ENCODE peak calls at places on chromosomes 12 and 14, in eight cellular contexts. One of them, this sample, is unnamed.

GRCh38 chr14:50038398-50039119 is 77.8 kb downstream of the VCPKMT start:
- DNase-seq in breast epithelium: no peak
- DNase-seq in CD8-positive, alpha-beta T cell: no peak
- DNase-seq in progenitor cell of endocrine pancreas: no peak
- DNase-seq in left ventricle myocardium superior: no peak
- DNase-seq in nephron progenitor cell: no peak
- DNase-seq in neural crest cell: no peak
- DNase-seq in HL-60: peak
- DNase-seq in this sample: no peak

GRCh38 chr12:132081423-132081822 is 62.7 kb downstream of the DDX51 start:
- DNase-seq in HL-60: no peak
- DNase-seq in nephron progenitor cell: no peak
- DNase-seq in breast epithelium: no peak
- DNase-seq in neural crest cell: no peak
- DNase-seq in left ventricle myocardium superior: no peak
- DNase-seq in CD8-positive, alpha-beta T cell: no peak
- DNase-seq in progenitor cell of endocrine pancreas: no peak
- DNase-seq in this sample: no peak

GRCh38 chr12:94980577-94980976 is 22.9 kb downstream of the NDUFA12 start:
- DNase-seq in breast epithelium: no peak
- DNase-seq in CD8-positive, alpha-beta T cell: no peak
- DNase-seq in neural crest cell: no peak
- DNase-seq in progenitor cell of endocrine pancreas: no peak
- DNase-seq in HL-60: no peak
- DNase-seq in nephron progenitor cell: no peak
- DNase-seq in left ventricle myocardium superior: no peak
- DNase-seq in this sample: no peak

GRCh38 chr12:46303039-46303666 is 34.3 kb upstream of the SLC38A1 start:
- DNase-seq in neural crest cell: no peak
- DNase-seq in breast epithelium: no peak
- DNase-seq in HL-60: peak
- DNase-seq in left ventricle myocardium superior: no peak
- DNase-seq in nephron progenitor cell: no peak
- DNase-seq in CD8-positive, alpha-beta T cell: peak
- DNase-seq in progenitor cell of endocrine pancreas: no peak
- DNase-seq in this sample: no peak

GRCh38 chr12:42468341-42468821 is 121.2 kb downstream of the PRICKLE1 start:
- DNase-seq in breast epithelium: no peak
- DNase-seq in neural crest cell: no peak
- DNase-seq in CD8-positive, alpha-beta T cell: no peak
- DNase-seq in HL-60: no peak
- DNase-seq in nephron progenitor cell: no peak
- DNase-seq in left ventricle myocardium superior: peak
- DNase-seq in progenitor cell of endocrine pancreas: no peak
- DNase-seq in this sample: no peak

GRCh38 chr12:30437044-30437443 is 258.6 kb downstream of the IPO8 start:
- DNase-seq in breast epithelium: no peak
- DNase-seq in progenitor cell of endocrine pancreas: no peak
- DNase-seq in HL-60: no peak
- DNase-seq in left ventricle myocardium superior: no peak
- DNase-seq in CD8-positive, alpha-beta T cell: no peak
- DNase-seq in neural crest cell: no peak
- DNase-seq in nephron progenitor cell: no peak
- DNase-seq in this sample: no peak

GRCh38 chr14:70909788-70910614 is 2.7 kb downstream of the PCNX1 start:
- DNase-seq in left ventricle myocardium superior: no peak
- DNase-seq in HL-60: peak
- DNase-seq in neural crest cell: no peak
- DNase-seq in progenitor cell of endocrine pancreas: no peak
- DNase-seq in breast epithelium: no peak
- DNase-seq in nephron progenitor cell: no peak
- DNase-seq in CD8-positive, alpha-beta T cell: no peak
- DNase-seq in this sample: no peak

GRCh38 chr12:107759410-107759809 is 1.5 kb downstream of the PRDM4 start:
- DNase-seq in neural crest cell: no peak
- DNase-seq in progenitor cell of endocrine pancreas: no peak
- DNase-seq in nephron progenitor cell: peak
- DNase-seq in breast epithelium: no peak
- DNase-seq in left ventricle myocardium superior: no peak
- DNase-seq in HL-60: peak
- DNase-seq in CD8-positive, alpha-beta T cell: no peak
- DNase-seq in this sample: no peak

This sample was measured in HuH-7.5.